ENCODE peak calls at places on chromosomes 16 and 17, in five cellular contexts. M is adipocyte, X is fibroblast of the aortic adventitia, H is C1 segment of cervical spinal cord, L is psoas muscle. P is an unnamed sample.
A peak's percentile ranks its signal among the peaks of the same experiment; 100 is the strongest.

GRCh38 chr16:73713817-73714495 is 582.7 kb upstream of the PSMD7 start:
- DNase-seq in M (peak; percentile 26), X (no peak), H (peak; percentile 2), L (peak; percentile 18), P (no peak)

GRCh38 chr17:4772235-4772613 is 538 bp downstream of the TM4SF5 start:
- DNase-seq in M (no peak), X (no peak), H (no peak), L (no peak), P (no peak)

GRCh38 chr17:76272541-76273434 is 7.6 kb downstream of the UBALD2 start:
- DNase-seq in M (no peak), X (no peak), H (no peak), L (no peak), P (no peak)

GRCh38 chr17:79109584-79109983 is 35.0 kb downstream of the ENGASE start:
- DNase-seq in M (no peak), X (no peak), H (no peak), L (no peak), P (no peak)

GRCh38 chr17:50465171-50465570 is 3.5 kb downstream of the CHAD start:
- DNase-seq in M (no peak), X (no peak), H (no peak), L (no peak), P (no peak)

GRCh38 chr17:66684716-66685115 is 150.2 kb upstream of the CACNG5 start:
- DNase-seq in M (peak; percentile 42), X (peak; percentile 37), H (no peak), L (no peak), P (peak; percentile 42)

GRCh38 chr17:45907720-45908395 is 13.5 kb downstream of the MAPT start:
- DNase-seq in M (peak; percentile 2), X (no peak), H (peak; percentile 34), L (no peak), P (no peak)

GRCh38 chr16:85141491-85142128 is 29.3 kb upstream of the CIBAR2 start:
- DNase-seq in M (no peak), X (peak; percentile 34), H (no peak), L (no peak), P (no peak)

GRCh38 chr17:47905221-47905733 is 9.2 kb downstream of the SP2 start:
- DNase-seq in M (peak; percentile 87), X (peak; percentile 95), H (peak; percentile 94), L (peak; percentile 72), P (peak; percentile 83)

GRCh38 chr17:45934044-45934979 is 40.0 kb downstream of the MAPT start:
- DNase-seq in M (no peak), X (no peak), H (no peak), L (no peak), P (no peak)

GRCh38 chr16:2428051-2428786 is 1.0 kb upstream of the CCNF start:
- DNase-seq in M (peak; percentile 43), X (peak; percentile 7), H (no peak), L (no peak), P (no peak)

GRCh38 chr16:76539609-76540008 is 262.4 kb downstream of the CNTNAP4 start:
- DNase-seq in M (no peak), X (no peak), H (no peak), L (no peak), P (no peak)

GRCh38 chr17:47696717-47697642 is 3.0 kb downstream of the TBKBP1 start:
- DNase-seq in M (no peak), X (no peak), H (no peak), L (no peak), P (no peak)

GRCh38 chr17:37490638-37491614 is 1.2 kb downstream of the DUSP14 start:
- DNase-seq in M (peak; percentile 88), X (peak; percentile 81), H (peak; percentile 28), L (peak; percentile 48), P (peak; percentile 81)

GRCh38 chr17:60171753-60172079 is 21.9 kb downstream of the CA4 start:
- DNase-seq in M (no peak), X (no peak), H (no peak), L (no peak), P (no peak)

GRCh38 chr17:33322063-33322462 is 29.0 kb upstream of the ASIC2 start:
- DNase-seq in M (no peak), X (no peak), H (no peak), L (no peak), P (no peak)